ENCODE peak calls at places on chromosomes 11 and 22, in four cellular contexts. Z is H1, A is HepG2, Q is K562. H is an unnamed sample.

GRCh38 chr11:134794192-134794591 is 382.1 kb upstream of the B3GAT1 start:
- DNase-seq in Z (no peak), A (no peak), Q (no peak), H (no peak)

GRCh38 chr22:20885017-20885556 is 26.3 kb downstream of the SNAP29 start:
- DNase-seq in Z (no peak), A (no peak), Q (no peak), H (no peak)

GRCh38 chr11:63610604-63611394 is 3.4 kb downstream of the PLAAT3 start:
- DNase-seq in Z (peak; percentile 57), A (no peak), Q (no peak), H (no peak)

GRCh38 chr11:57424802-57425564 is 1.9 kb downstream of the SLC43A3 start:
- DNase-seq in Z (no peak), A (peak; percentile 20), Q (peak; percentile 72), H (no peak)

GRCh38 chr11:63888170-63889086 is 28.5 kb downstream of the RCOR2 start:
- DNase-seq in Z (peak; percentile 60), A (peak; percentile 81), Q (peak; percentile 91), H (no peak)

GRCh38 chr22:24843048-24843447 is 37.0 kb downstream of the SGSM1 start:
- DNase-seq in Z (no peak), A (no peak), Q (no peak), H (no peak)

GRCh38 chr22:37088108-37088605 is 21.4 kb downstream of the TMPRSS6 start:
- DNase-seq in Z (no peak), A (no peak), Q (peak; percentile 53), H (peak; percentile 21)

GRCh38 chr22:20646377-20646776 is 127.5 kb upstream of the SERPIND1 start:
- DNase-seq in Z (no peak), A (no peak), Q (no peak), H (no peak)

GRCh38 chr11:369336-370018 is at the start of gene B4GALNT4:
- DNase-seq in Z (no peak), A (no peak), Q (peak; percentile 96), H (no peak)

GRCh38 chr11:120471131-120471530 is 40.4 kb upstream of the GRIK4 start:
- DNase-seq in Z (no peak), A (no peak), Q (no peak), H (no peak)

GRCh38 chr11:120465921-120466534 is 45.5 kb upstream of the GRIK4 start:
- DNase-seq in Z (no peak), A (no peak), Q (no peak), H (no peak)

GRCh38 chr11:120473486-120473885 is 38.1 kb upstream of the GRIK4 start:
- DNase-seq in Z (no peak), A (no peak), Q (no peak), H (no peak)

GRCh38 chr11:120462825-120463224 is 48.7 kb upstream of the GRIK4 start:
- DNase-seq in Z (no peak), A (no peak), Q (no peak), H (no peak)

GRCh38 chr11:120467627-120468026 is 43.9 kb upstream of the GRIK4 start:
- DNase-seq in Z (no peak), A (no peak), Q (no peak), H (no peak)
- TF ChIP-seq PHF8 in Z (no peak), A (no peak), Q (no peak), H (no peak)

DNA sequence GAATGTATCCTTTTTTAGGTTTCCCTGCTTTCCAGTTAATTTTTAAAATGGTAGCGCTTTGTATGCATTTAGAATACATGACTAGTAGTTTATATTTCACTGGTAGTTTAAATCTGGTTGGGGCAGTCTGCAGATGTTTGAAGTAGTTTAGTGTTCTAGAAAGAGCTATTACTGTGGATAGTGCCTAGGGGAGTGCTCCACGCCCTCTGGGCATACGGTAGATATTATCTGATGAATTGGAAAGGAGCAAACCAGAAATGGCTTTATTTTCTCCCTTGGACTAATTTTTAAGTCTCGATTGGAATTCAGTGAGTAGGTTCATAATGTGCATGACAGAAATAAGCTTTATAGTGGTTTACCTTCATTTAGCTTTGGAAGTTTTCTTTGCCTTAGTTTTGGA is 86.4 kb upstream of the BIRC3 start:
- DNase-seq in Z (no peak), A (no peak), Q (no peak), H (no peak)
- TF ChIP-seq PHF8 in Z (no peak), A (no peak), Q (no peak), H (no peak)

GRCh38 chr11:123707206-123707605 is 34.3 kb downstream of the ZNF202 start:
- DNase-seq in Z (no peak), A (no peak), Q (no peak), H (no peak)

GRCh38 chr11:123702137-123702536 is 39.3 kb downstream of the ZNF202 start:
- DNase-seq in Z (no peak), A (no peak), Q (no peak), H (no peak)

GRCh38 chr11:123704341-123704740 is 37.1 kb downstream of the ZNF202 start:
- DNase-seq in Z (no peak), A (no peak), Q (no peak), H (no peak)

DNA sequence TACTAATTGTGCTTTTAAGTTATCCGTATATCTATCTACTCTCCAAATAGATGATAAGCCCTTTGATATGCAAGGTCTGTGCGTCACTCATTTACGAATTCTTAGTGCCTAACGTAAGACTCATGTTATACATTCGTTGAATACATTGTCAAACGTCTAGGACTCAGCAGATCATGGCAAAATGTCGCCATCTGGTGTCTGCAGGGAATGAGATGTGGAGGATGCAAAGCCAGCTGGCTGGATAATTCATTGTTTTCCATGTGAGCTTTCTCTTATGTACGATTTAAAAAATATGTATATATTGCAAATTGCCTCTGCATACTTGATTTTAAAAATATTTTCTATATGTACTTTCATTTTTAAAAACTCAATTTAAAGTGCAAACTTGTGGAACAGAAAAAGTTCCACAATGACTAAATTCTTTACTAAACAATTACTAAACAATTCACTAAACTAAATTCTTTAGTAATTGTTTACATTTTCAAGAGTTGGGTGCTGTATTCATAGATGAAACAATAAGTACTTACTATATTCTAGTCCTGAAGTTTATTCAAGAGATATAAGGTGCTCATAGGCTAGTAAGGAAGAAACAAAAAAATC is 33.8 kb downstream of the ZNF202 start:
- DNase-seq in Z (peak; percentile 71), A (peak; percentile 42), Q (peak; percentile 58), H (peak; percentile 60)
- TF ChIP-seq PHF8 in Z (no peak), A (no peak), Q (no peak), H (no peak)

GRCh38 chr11:19683141-19683805 is 29.4 kb upstream of the NAV2 start:
- DNase-seq in Z (no peak), A (no peak), Q (no peak), H (no peak)
- TF ChIP-seq PHF8 in Z (no peak), A (no peak), Q (no peak), H (no peak)

DNA sequence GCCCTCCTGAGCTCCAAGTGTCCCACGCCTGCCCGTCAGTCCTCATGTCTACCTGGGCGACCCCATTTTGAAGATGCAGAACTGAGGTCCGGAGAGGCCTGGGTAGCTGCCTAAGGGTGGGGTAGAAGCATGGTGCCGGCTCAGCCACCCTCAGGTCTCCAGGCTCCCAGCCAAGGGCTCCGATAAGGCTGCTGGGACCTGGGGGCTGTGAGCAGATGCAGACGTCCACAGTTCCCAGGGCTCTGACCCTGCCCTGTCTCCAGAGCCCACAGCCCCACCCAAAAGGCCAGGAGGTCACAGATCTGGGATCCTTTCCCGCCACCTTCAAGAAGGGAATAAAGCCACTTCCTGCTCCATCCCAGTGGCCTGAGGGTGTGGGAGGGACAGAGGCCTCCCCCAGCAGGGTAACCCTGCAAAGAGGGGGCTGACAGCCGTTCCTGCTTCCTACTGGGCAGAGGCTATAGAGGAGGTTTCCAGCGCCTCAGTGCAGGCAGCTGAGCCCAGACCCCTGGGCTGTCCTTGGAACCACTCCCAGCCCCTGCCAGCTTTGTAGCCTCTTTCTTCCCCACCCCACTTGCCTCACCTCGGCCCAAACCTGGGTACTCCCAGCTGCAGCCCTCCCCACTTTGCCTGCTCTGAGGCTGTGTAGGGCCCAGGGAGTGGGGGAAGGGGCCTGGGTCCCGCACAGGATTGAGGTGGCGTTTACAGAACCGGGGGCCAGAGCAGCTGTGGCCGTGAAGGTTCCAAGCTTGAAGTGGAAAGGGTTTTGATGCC is 85.5 kb downstream of the CDKN1C start:
- DNase-seq in Z (peak; percentile 40), A (no peak), Q (peak; percentile 78), H (no peak)
- TF ChIP-seq PHF8 in Z (no peak), A (no peak), Q (no peak), H (no peak)